ENCODE peak calls at places on chromosomes 3 and 15, in five cellular contexts. One of them, this sample, is unnamed.

GRCh38 chr3:30606301-30607031 is at the start of gene TGFBR2:
- DNase-seq in K562: no peak
- DNase-seq in SK-N-SH: peak
- DNase-seq in IMR-90: peak
- DNase-seq in HepG2: peak
- DNase-seq in this sample: peak

GRCh38 chr3:58427661-58428361 is 5.8 kb downstream of the PDHB start:
- DNase-seq in SK-N-SH: no peak
- DNase-seq in K562: no peak
- DNase-seq in IMR-90: no peak
- DNase-seq in HepG2: no peak
- DNase-seq in this sample: no peak

GRCh38 chr3:55891106-55891505 is 404.0 kb upstream of the WNT5A start:
- DNase-seq in SK-N-SH: no peak
- DNase-seq in HepG2: no peak
- DNase-seq in IMR-90: no peak
- DNase-seq in K562: no peak
- DNase-seq in this sample: no peak

GRCh38 chr3:178267158-178267838 is 268.9 kb upstream of the KCNMB2 start:
- DNase-seq in SK-N-SH: no peak
- DNase-seq in HepG2: no peak
- DNase-seq in IMR-90: peak
- DNase-seq in K562: no peak
- DNase-seq in this sample: no peak

GRCh38 chr15:48112242-48112641 is 8.5 kb upstream of the SLC24A5 start:
- DNase-seq in HepG2: peak
- DNase-seq in K562: no peak
- DNase-seq in SK-N-SH: peak
- DNase-seq in IMR-90: peak
- DNase-seq in this sample: no peak

GRCh38 chr3:117355566-117355965 is 646.0 kb downstream of the TUSC7 start:
- DNase-seq in IMR-90: peak
- DNase-seq in K562: peak
- DNase-seq in SK-N-SH: peak
- DNase-seq in HepG2: peak
- DNase-seq in this sample: no peak

GRCh38 chr15:56228352-56228751 is 15.3 kb downstream of the RFX7 start:
- DNase-seq in HepG2: no peak
- DNase-seq in K562: no peak
- DNase-seq in IMR-90: no peak
- DNase-seq in SK-N-SH: no peak
- DNase-seq in this sample: no peak

GRCh38 chr3:178646205-178646604 is 110.0 kb downstream of the KCNMB2 start:
- DNase-seq in IMR-90: no peak
- DNase-seq in K562: no peak
- DNase-seq in HepG2: no peak
- DNase-seq in SK-N-SH: peak
- DNase-seq in this sample: no peak

GRCh38 chr15:48682949-48683651 is 37.6 kb upstream of the FBN1 start:
- DNase-seq in SK-N-SH: no peak
- DNase-seq in K562: no peak
- DNase-seq in HepG2: peak
- DNase-seq in IMR-90: peak
- DNase-seq in this sample: no peak

GRCh38 chr3:58833501-58833900 is 166.9 kb upstream of the FAM3D start:
- DNase-seq in SK-N-SH: no peak
- DNase-seq in K562: no peak
- DNase-seq in HepG2: no peak
- DNase-seq in IMR-90: no peak
- DNase-seq in this sample: no peak

GRCh38 chr3:78026429-78026828 is 986.5 kb downstream of the ROBO2 start:
- DNase-seq in K562: no peak
- DNase-seq in SK-N-SH: no peak
- DNase-seq in HepG2: no peak
- DNase-seq in IMR-90: no peak
- DNase-seq in this sample: no peak

GRCh38 chr3:126434931-126435411 is 40.3 kb downstream of the CFAP100 start:
- DNase-seq in SK-N-SH: no peak
- DNase-seq in HepG2: no peak
- DNase-seq in K562: no peak
- DNase-seq in IMR-90: no peak
- DNase-seq in this sample: no peak

GRCh38 chr3:141148770-141149169 is 82.9 kb upstream of the PXYLP1 start:
- DNase-seq in K562: no peak
- DNase-seq in IMR-90: no peak
- DNase-seq in HepG2: no peak
- DNase-seq in SK-N-SH: no peak
- DNase-seq in this sample: no peak

GRCh38 chr3:191328963-191329653 is at the start of gene CCDC50:
- DNase-seq in SK-N-SH: peak
- DNase-seq in K562: peak
- DNase-seq in IMR-90: peak
- DNase-seq in HepG2: peak
- DNase-seq in this sample: no peak

GRCh38 chr3:47512416-47513124 is 942 bp downstream of the ELP6 start:
- DNase-seq in SK-N-SH: peak
- DNase-seq in HepG2: no peak
- DNase-seq in K562: peak
- DNase-seq in IMR-90: no peak
- DNase-seq in this sample: no peak

GRCh38 chr3:126538966-126539365 is 15.0 kb downstream of the CHST13 start:
- DNase-seq in K562: no peak
- DNase-seq in IMR-90: no peak
- DNase-seq in SK-N-SH: no peak
- DNase-seq in HepG2: no peak
- DNase-seq in this sample: no peak

GRCh38 chr15:43105077-43105769 is 615 bp downstream of the UBR1 start:
- DNase-seq in SK-N-SH: peak
- DNase-seq in HepG2: peak
- DNase-seq in K562: peak
- DNase-seq in IMR-90: peak
- DNase-seq in this sample: no peak

GRCh38 chr15:101431748-101432147 is 57.8 kb downstream of the PCSK6 start:
- DNase-seq in SK-N-SH: no peak
- DNase-seq in IMR-90: no peak
- DNase-seq in HepG2: no peak
- DNase-seq in K562: no peak
- DNase-seq in this sample: no peak

GRCh38 chr3:3631114-3631513 is 168.1 kb upstream of the LRRN1 start:
- DNase-seq in SK-N-SH: no peak
- DNase-seq in IMR-90: peak
- DNase-seq in HepG2: no peak
- DNase-seq in K562: no peak
- DNase-seq in this sample: no peak

GRCh38 chr3:50390523-50391177 is 31.3 kb upstream of the TMEM115 start:
- DNase-seq in K562: peak
- DNase-seq in HepG2: no peak
- DNase-seq in IMR-90: no peak
- DNase-seq in SK-N-SH: peak
- DNase-seq in this sample: no peak

GRCh38 chr3:194235160-194235559 is 99.2 kb downstream of the HES1 start:
- DNase-seq in SK-N-SH: no peak
- DNase-seq in HepG2: no peak
- DNase-seq in IMR-90: no peak
- DNase-seq in K562: no peak
- DNase-seq in this sample: no peak

GRCh38 chr15:99485153-99485947 is 80.4 kb upstream of the MEF2A start:
- DNase-seq in K562: no peak
- DNase-seq in IMR-90: no peak
- DNase-seq in SK-N-SH: no peak
- DNase-seq in HepG2: no peak
- DNase-seq in this sample: no peak

GRCh38 chr3:157913751-157914150 is 192.5 kb downstream of the SHOX2 start:
- DNase-seq in IMR-90: peak
- DNase-seq in SK-N-SH: no peak
- DNase-seq in K562: no peak
- DNase-seq in HepG2: no peak
- DNase-seq in this sample: no peak

GRCh38 chr3:36792342-36792741 is 28.0 kb upstream of the DCLK3 start:
- DNase-seq in SK-N-SH: peak
- DNase-seq in IMR-90: peak
- DNase-seq in HepG2: peak
- DNase-seq in K562: peak
- DNase-seq in this sample: no peak

GRCh38 chr3:194140520-194141414 is 4.8 kb downstream of the HES1 start:
- DNase-seq in K562: peak
- DNase-seq in HepG2: peak
- DNase-seq in SK-N-SH: peak
- DNase-seq in IMR-90: no peak
- DNase-seq in this sample: no peak

GRCh38 chr3:59535791-59536221 is 486.0 kb upstream of the CFAP20DC start:
- DNase-seq in HepG2: no peak
- DNase-seq in IMR-90: peak
- DNase-seq in K562: no peak
- DNase-seq in SK-N-SH: peak
- DNase-seq in this sample: no peak

DNA sequence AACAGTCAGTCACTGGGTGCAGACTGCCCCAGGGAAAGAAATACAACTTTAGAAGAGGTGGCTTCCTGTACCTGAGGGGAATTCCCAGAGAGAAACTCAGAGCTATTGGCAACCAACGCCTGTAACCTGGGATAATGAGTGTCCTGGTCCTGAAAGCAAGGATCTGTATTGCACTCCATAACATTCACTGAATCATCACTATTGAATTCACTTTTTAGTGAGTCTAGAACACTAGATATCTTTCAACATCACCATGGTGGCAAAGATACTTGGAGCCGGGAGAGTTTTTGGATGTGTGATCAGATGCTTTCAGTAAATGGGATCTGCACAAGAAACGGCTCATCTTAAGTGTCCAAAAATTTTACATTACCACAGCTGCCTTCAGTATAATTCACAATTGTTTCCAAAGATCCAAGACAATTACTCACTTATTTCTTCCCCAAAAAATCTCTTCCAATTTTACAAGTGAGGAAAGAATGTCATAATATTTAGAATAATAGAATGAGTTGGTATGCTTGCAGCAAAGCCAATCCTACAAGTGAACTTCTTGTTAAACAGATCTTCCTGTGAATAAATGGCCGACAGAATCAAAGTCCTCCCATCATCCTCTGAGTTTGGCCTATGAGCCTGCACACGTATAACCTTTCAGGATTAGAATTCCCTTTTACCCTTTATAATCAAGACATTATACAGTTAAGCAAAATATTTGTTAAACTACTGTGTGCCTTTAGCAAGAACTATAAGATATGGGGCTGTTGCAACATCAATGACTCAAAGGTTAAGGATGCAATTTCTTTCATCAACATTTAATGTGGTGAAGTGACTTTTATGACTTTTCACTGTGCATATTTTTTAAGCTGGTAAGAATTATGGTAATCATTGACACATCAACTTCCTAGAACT is 243.3 kb upstream of the COL8A1 start:
- DNase-seq in IMR-90: peak
- DNase-seq in K562: no peak
- DNase-seq in SK-N-SH: no peak
- DNase-seq in HepG2: no peak
- DNase-seq in this sample: no peak
- TF ChIP-seq MXI1 in IMR-90: no peak
- TF ChIP-seq MXI1 in K562: no peak
- TF ChIP-seq MXI1 in SK-N-SH: no peak
- TF ChIP-seq MXI1 in HepG2: no peak
- TF ChIP-seq MXI1 in this sample: no peak

DNA sequence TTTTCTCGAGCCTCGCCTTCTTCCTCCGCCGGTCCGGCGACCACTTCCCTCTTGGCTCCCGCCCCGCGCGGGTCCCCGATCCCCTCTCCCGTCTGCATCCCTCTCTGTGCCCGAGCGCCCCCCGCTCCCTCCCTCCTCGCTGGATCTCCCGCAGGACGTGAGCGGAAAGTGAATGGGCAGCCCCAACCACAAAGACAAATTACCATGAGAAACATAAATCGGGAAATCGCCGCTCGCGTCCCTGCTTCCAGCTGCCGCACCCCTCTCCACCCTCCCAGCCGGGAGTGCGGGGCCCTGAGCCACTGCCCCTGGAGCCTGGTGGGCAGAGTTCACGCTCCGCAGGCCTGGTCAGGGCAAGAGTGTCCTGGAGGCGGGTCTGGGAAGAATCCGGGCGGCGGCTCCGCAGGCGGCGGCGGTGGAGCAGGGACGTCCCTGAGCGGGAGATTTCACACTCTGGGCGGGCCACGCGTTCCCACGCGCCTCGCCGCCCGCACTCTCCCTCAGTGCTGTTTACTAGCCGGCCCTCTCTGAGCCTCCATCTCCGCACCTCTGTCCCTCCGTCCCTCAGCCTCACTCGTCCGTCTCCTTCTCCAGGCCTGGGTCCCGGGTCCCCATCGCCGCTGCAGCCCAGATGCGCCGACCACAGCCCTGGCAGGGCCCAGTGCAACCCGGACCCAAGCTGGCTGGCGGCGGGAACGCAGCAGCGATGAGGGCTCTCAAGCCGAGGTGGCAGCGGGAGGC is 842 bp downstream of the SEMA5B start:
- DNase-seq in SK-N-SH: peak
- DNase-seq in IMR-90: no peak
- DNase-seq in HepG2: no peak
- DNase-seq in K562: no peak
- DNase-seq in this sample: no peak
- TF ChIP-seq MXI1 in SK-N-SH: no peak
- TF ChIP-seq MXI1 in IMR-90: no peak
- TF ChIP-seq MXI1 in HepG2: no peak
- TF ChIP-seq MXI1 in K562: no peak
- TF ChIP-seq MXI1 in this sample: no peak

DNA sequence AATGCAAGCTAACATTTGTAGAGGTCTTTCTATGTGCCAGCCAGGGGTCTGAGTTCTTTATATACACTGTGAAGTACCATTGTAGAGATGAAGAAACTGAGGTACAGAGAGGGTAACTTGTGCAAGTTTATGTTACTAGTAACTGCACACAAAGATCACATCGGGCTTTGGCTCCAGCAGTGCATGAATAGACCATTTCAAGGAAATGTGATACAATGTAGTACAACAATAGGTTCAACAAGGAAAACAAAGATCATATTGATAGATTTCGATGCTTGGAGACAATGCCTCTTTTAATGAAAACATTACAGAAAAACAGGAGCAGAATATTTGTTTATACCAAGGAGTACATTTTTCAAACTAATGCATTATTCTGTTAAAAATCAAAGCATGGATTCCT is 115.3 kb downstream of the POLR2M start:
- DNase-seq in HepG2: no peak
- DNase-seq in IMR-90: no peak
- DNase-seq in SK-N-SH: no peak
- DNase-seq in K562: no peak
- DNase-seq in this sample: no peak
- TF ChIP-seq MXI1 in HepG2: no peak
- TF ChIP-seq MXI1 in IMR-90: no peak
- TF ChIP-seq MXI1 in SK-N-SH: no peak
- TF ChIP-seq MXI1 in K562: no peak
- TF ChIP-seq MXI1 in this sample: no peak

DNA sequence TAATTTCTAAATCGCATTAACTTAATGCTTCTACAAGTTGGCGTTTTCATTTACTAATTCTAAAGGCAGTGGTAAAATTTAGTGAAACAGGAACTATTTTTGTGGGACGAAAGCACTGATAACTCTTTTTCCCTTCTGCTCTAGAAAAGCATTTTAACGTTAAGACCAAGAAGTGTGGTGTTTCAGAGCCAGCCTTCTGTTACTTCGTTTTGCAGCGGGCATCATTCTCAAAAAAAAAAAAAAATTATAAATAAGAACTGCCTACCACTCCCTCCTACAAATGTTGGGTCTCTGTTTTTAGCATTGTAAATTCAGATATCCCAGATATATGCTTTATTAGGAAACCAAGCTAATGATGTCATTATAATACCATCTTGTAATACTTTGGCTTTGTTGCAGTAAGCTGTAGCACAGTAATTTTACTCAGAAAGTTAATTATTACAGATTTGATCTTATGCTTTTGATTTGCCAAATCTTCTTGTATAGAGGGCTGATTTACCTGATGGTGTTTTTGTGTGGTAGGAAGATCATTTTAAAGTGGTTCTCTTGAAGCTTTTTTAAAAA is 1.6 kb downstream of the ATP11B start:
- DNase-seq in SK-N-SH: no peak
- DNase-seq in HepG2: no peak
- DNase-seq in K562: no peak
- DNase-seq in IMR-90: peak
- DNase-seq in this sample: no peak
- TF ChIP-seq MXI1 in SK-N-SH: no peak
- TF ChIP-seq MXI1 in HepG2: no peak
- TF ChIP-seq MXI1 in K562: no peak
- TF ChIP-seq MXI1 in IMR-90: no peak
- TF ChIP-seq MXI1 in this sample: no peak